ENCODE peak calls at places on chromosome 3, in four cellular contexts. M, G, S and D are unnamed samples.

GRCh38 chr3:160291909-160292299 is 66.7 kb downstream of the C3orf80 start:
- DNase-seq in M (no peak), G (no peak), S (no peak), D (no peak)

GRCh38 chr3:123816673-123817207 is 67.4 kb downstream of the MYLK start:
- DNase-seq in M (peak; percentile 89), G (peak; percentile 51), S (no peak), D (no peak)

GRCh38 chr3:159911011-159911663 is 77.5 kb upstream of the IL12A start:
- DNase-seq in M (no peak), G (no peak), S (no peak), D (peak; percentile 40)

GRCh38 chr3:126699011-126699410 is 5.0 kb upstream of the CHCHD6 start:
- DNase-seq in M (no peak), G (no peak), S (no peak), D (no peak)

GRCh38 chr3:177111541-177111949 is 85.7 kb downstream of the TBL1XR1 start:
- DNase-seq in M (no peak), G (no peak), S (no peak), D (no peak)

GRCh38 chr3:151430821-151431484 is 29.9 kb downstream of the IGSF10 start:
- DNase-seq in M (peak; percentile 37), G (no peak), S (no peak), D (no peak)

GRCh38 chr3:71879089-71879488 is 94.1 kb upstream of the PROK2 start:
- DNase-seq in M (no peak), G (no peak), S (no peak), D (no peak)

GRCh38 chr3:125403789-125404188 is 28.7 kb upstream of the ZNF148 start:
- DNase-seq in M (no peak), G (no peak), S (no peak), D (no peak)

GRCh38 chr3:185825639-185826481 is 1.0 kb upstream of the IGF2BP2 start:
- DNase-seq in M (peak; percentile 68), G (no peak), S (peak; percentile 80), D (peak; percentile 70)

GRCh38 chr3:170809021-170809974 is 60.7 kb downstream of the RPL22L1 start:
- DNase-seq in M (peak; percentile 84), G (peak; percentile 88), S (no peak), D (peak; percentile 21)

GRCh38 chr3:76063019-76063418 is 277.7 kb upstream of the ZNF717 start:
- DNase-seq in M (peak; percentile 57), G (no peak), S (no peak), D (no peak)

GRCh38 chr3:177055557-177056290 is 141.6 kb downstream of the TBL1XR1 start:
- DNase-seq in M (no peak), G (no peak), S (no peak), D (no peak)

GRCh38 chr3:170327040-170327808 is 30.3 kb upstream of the SKIL start:
- DNase-seq in M (no peak), G (no peak), S (no peak), D (no peak)

GRCh38 chr3:4474683-4475490 is 7.8 kb upstream of the SUMF1 start:
- DNase-seq in M (peak; percentile 93), G (peak; percentile 19), S (no peak), D (peak; percentile 43)

GRCh38 chr3:102207173-102207572 is 227.6 kb upstream of the ZPLD1 start:
- DNase-seq in M (no peak), G (no peak), S (no peak), D (no peak)

GRCh38 chr3:44476181-44476599 is 1.3 kb downstream of the ZNF445 start:
- DNase-seq in M (peak; percentile 56), G (no peak), S (no peak), D (no peak)

GRCh38 chr3:101189786-101190185 is 130.6 kb downstream of the IMPG2 start:
- DNase-seq in M (peak; percentile 36), G (no peak), S (no peak), D (no peak)

GRCh38 chr3:64924961-64925360 is 237.2 kb upstream of the ADAMTS9 start:
- DNase-seq in M (no peak), G (no peak), S (no peak), D (no peak)

GRCh38 chr3:124078978-124079911 is 87.3 kb upstream of the ROPN1 start:
- DNase-seq in M (peak; percentile 57), G (no peak), S (no peak), D (no peak)

GRCh38 chr3:54660599-54661210 is 267.2 kb downstream of the LRTM1 start:
- DNase-seq in M (peak; percentile 62), G (no peak), S (no peak), D (no peak)

GRCh38 chr3:88640581-88640980 is 466.8 kb upstream of the EPHA3 start:
- DNase-seq in M (no peak), G (no peak), S (no peak), D (no peak)

GRCh38 chr3:159734681-159735080 is 254.0 kb upstream of the IL12A start:
- DNase-seq in M (peak; percentile 36), G (no peak), S (no peak), D (no peak)

GRCh38 chr3:113795693-113796092 is 42.9 kb upstream of the GRAMD1C start:
- DNase-seq in M (no peak), G (no peak), S (no peak), D (no peak)

GRCh38 chr3:30600572-30600971 is 5.8 kb upstream of the TGFBR2 start:
- DNase-seq in M (no peak), G (no peak), S (no peak), D (no peak)

GRCh38 chr3:53073553-53074365 is 27.9 kb upstream of the SFMBT1 start:
- DNase-seq in M (no peak), G (no peak), S (peak; percentile 44), D (no peak)

GRCh38 chr3:25502233-25502632 is 74.2 kb downstream of the RARB start:
- DNase-seq in M (no peak), G (no peak), S (no peak), D (no peak)
- TF ChIP-seq CTCF in M (no peak), G (no peak), S (no peak), D (no peak)

GRCh38 chr3:14537590-14538450 is 2.3 kb downstream of the GRIP2 start:
- DNase-seq in M (no peak), G (no peak), S (no peak), D (no peak)
- TF ChIP-seq CTCF in M (no peak), G (no peak), S (no peak), D (no peak)

DNA sequence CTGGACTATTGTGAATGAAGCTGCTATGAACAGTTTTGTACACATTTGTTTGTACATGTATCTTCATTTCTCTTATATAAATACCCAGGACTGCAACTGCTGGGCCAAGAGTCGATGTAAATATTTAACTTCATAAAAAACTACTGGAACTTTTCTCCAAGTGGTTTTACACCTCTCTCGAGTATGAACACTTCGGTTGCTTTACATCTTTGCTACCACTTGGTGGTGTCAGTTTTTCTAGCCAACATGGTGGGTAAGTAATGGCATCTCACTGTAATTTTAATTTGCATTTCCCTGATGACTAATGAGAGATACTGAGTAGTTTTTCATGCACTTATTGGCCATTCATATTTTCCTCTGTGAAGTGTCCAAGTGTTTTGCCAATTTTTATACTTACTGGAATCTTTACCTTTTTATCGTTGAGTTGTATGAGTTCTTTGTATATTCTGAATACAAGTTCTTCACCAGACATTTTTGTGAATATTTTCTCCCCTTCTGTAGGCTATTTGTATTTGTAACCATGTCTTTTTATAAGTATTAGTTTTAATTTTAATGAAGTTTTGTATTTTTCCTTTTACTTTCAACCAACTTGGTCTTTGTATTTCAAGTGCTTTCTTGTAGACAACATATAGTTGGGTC is 44.4 kb downstream of the PCOLCE2 start:
- DNase-seq in M (peak; percentile 51), G (no peak), S (no peak), D (peak; percentile 42)
- TF ChIP-seq CTCF in M (peak; percentile 67), G (peak; percentile 46), S (peak; percentile 49), D (peak; percentile 35)

GRCh38 chr3:150372320-150373118 is 35.6 kb upstream of the TSC22D2 start:
- DNase-seq in M (peak; percentile 33), G (no peak), S (no peak), D (peak; percentile 26)
- TF ChIP-seq CTCF in M (peak; percentile 27), G (peak; percentile 25), S (peak; percentile 26), D (no peak)

GRCh38 chr3:43410575-43410974 is 124.2 kb downstream of the SNRK start:
- DNase-seq in M (no peak), G (no peak), S (no peak), D (no peak)

GRCh38 chr3:43415088-43415487 is 128.7 kb downstream of the SNRK start:
- DNase-seq in M (no peak), G (no peak), S (no peak), D (no peak)

GRCh38 chr3:43411429-43411828 is 125.1 kb downstream of the SNRK start:
- DNase-seq in M (no peak), G (no peak), S (no peak), D (no peak)

GRCh38 chr3:43417133-43417532 is 130.8 kb downstream of the SNRK start:
- DNase-seq in M (no peak), G (no peak), S (no peak), D (no peak)

GRCh38 chr3:43413676-43414368 is 127.5 kb downstream of the SNRK start:
- DNase-seq in M (peak; percentile 29), G (no peak), S (no peak), D (no peak)
- TF ChIP-seq CTCF in M (no peak), G (no peak), S (no peak), D (no peak)

GRCh38 chr3:62229908-62230307 is 143.4 kb downstream of the FEZF2 start:
- DNase-seq in M (peak; percentile 22), G (peak; percentile 4), S (no peak), D (no peak)
- TF ChIP-seq CTCF in M (peak; percentile 38), G (peak; percentile 17), S (peak; percentile 22), D (no peak)